ENCODE peak calls at places on chromosome 9, in eight cellular contexts. K, T, V, H, E, I, P and Y are unnamed samples.

GRCh38 chr9:112734892-112735291 is 15.7 kb upstream of the SNX30 start:
- DNase-seq in K (no peak), T (peak; percentile 18), V (no peak), H (no peak), E (no peak), I (no peak), P (no peak), Y (no peak)

GRCh38 chr9:72577212-72577753 is 55.9 kb downstream of the TMC1 start:
- DNase-seq in K (peak; percentile 75), T (no peak), V (peak; percentile 11), H (peak; percentile 83), E (no peak), I (no peak), P (no peak), Y (peak; percentile 82)

GRCh38 chr9:128253991-128254346 is 21.8 kb downstream of the GOLGA2 start:
- DNase-seq in K (no peak), T (no peak), V (no peak), H (no peak), E (no peak), I (no peak), P (no peak), Y (no peak)

GRCh38 chr9:76115982-76116646 is 225.6 kb downstream of the PCSK5 start:
- DNase-seq in K (no peak), T (no peak), V (no peak), H (no peak), E (no peak), I (no peak), P (no peak), Y (no peak)

GRCh38 chr9:135711411-135711810 is 9.4 kb downstream of the KCNT1 start:
- DNase-seq in K (no peak), T (no peak), V (no peak), H (peak; percentile 15), E (no peak), I (peak; percentile 25), P (no peak), Y (no peak)

GRCh38 chr9:113503131-113503541 is 39.6 kb downstream of the RGS3 start:
- DNase-seq in K (no peak), T (no peak), V (no peak), H (no peak), E (no peak), I (no peak), P (no peak), Y (no peak)

GRCh38 chr9:133184971-133185370 is 21.3 kb upstream of the GBGT1 start:
- DNase-seq in K (peak; percentile 87), T (peak; percentile 28), V (peak; percentile 22), H (peak; percentile 76), E (no peak), I (peak; percentile 57), P (no peak), Y (peak; percentile 63)

GRCh38 chr9:126860077-126860756 is at the start of gene ZBTB34:
- DNase-seq in K (peak; percentile 17), T (peak; percentile 64), V (peak; percentile 79), H (peak; percentile 41), E (peak; percentile 64), I (peak; percentile 32), P (peak; percentile 72), Y (no peak)

GRCh38 chr9:133277467-133277866 is 2.5 kb upstream of the ABO start:
- DNase-seq in K (no peak), T (no peak), V (no peak), H (no peak), E (no peak), I (no peak), P (no peak), Y (no peak)